ENCODE peak calls at places on chromosomes 16 and 17, in seven cellular contexts. N is colonic mucosa; W is naive thymus-derived CD4-positive, alpha-beta T cell; K is heart right ventricle; C is prostate gland; I is gastrocnemius medialis; X is upper lobe of left lung. J is an unnamed sample.

GRCh38 chr16:4414187-4414909 is 2.0 kb downstream of the CORO7 start:
- DNase-seq in I (no peak), K (no peak), W (peak; percentile 74), X (no peak), C (no peak), N (no peak), J (no peak)

GRCh38 chr17:63286254-63286653 is 159.9 kb downstream of the CYB561 start:
- DNase-seq in W (no peak), C (no peak), I (no peak), K (no peak), X (no peak), N (no peak), J (no peak)

GRCh38 chr16:87138316-87138715 is 178.9 kb downstream of the C16orf95 start:
- DNase-seq in K (no peak), X (no peak), N (no peak), C (no peak), I (no peak), W (no peak), J (no peak)

GRCh38 chr17:31136319-31136718 is 41.5 kb downstream of the NF1 start:
- DNase-seq in W (no peak), N (no peak), I (no peak), K (no peak), X (no peak), C (no peak), J (no peak)

GRCh38 chr17:78340183-78340955 is 19.5 kb downstream of the SOCS3 start:
- DNase-seq in W (no peak), I (no peak), N (peak; percentile 21), X (no peak), K (no peak), C (no peak), J (no peak)

GRCh38 chr16:75566889-75567255 is 693 bp downstream of the GABARAPL2 start:
- DNase-seq in W (no peak), C (no peak), K (no peak), X (peak; percentile 83), I (no peak), N (peak; percentile 34), J (no peak)

GRCh38 chr17:61250335-61250890 is 149.2 kb upstream of the TBX2 start:
- DNase-seq in N (no peak), C (no peak), W (no peak), K (no peak), I (no peak), X (no peak), J (no peak)

GRCh38 chr16:19366384-19366783 is 51.3 kb upstream of the TMC5 start:
- DNase-seq in K (no peak), I (no peak), C (no peak), X (no peak), N (no peak), W (no peak), J (no peak)

GRCh38 chr17:66580178-66580577 is 254.7 kb upstream of the CACNG5 start:
- DNase-seq in X (no peak), W (no peak), N (peak; percentile 29), C (no peak), I (no peak), K (peak; percentile 29), J (no peak)

GRCh38 chr17:50192116-50192872 is 9.1 kb downstream of the COL1A1 start:
- DNase-seq in K (no peak), W (no peak), C (no peak), N (no peak), X (no peak), I (no peak), J (no peak)

GRCh38 chr17:50189396-50190277 is 11.8 kb downstream of the COL1A1 start:
- DNase-seq in X (peak; percentile 70), I (no peak), W (no peak), K (no peak), N (no peak), C (no peak), J (peak; percentile 76)

GRCh38 chr17:50188521-50189395 is 12.7 kb downstream of the COL1A1 start:
- DNase-seq in C (no peak), W (no peak), X (peak; percentile 68), I (no peak), N (no peak), K (no peak), J (peak; percentile 86)

GRCh38 chr17:50191070-50192045 is 10.1 kb downstream of the COL1A1 start:
- DNase-seq in K (no peak), W (no peak), I (no peak), C (no peak), X (peak; percentile 45), N (no peak), J (no peak)

DNA sequence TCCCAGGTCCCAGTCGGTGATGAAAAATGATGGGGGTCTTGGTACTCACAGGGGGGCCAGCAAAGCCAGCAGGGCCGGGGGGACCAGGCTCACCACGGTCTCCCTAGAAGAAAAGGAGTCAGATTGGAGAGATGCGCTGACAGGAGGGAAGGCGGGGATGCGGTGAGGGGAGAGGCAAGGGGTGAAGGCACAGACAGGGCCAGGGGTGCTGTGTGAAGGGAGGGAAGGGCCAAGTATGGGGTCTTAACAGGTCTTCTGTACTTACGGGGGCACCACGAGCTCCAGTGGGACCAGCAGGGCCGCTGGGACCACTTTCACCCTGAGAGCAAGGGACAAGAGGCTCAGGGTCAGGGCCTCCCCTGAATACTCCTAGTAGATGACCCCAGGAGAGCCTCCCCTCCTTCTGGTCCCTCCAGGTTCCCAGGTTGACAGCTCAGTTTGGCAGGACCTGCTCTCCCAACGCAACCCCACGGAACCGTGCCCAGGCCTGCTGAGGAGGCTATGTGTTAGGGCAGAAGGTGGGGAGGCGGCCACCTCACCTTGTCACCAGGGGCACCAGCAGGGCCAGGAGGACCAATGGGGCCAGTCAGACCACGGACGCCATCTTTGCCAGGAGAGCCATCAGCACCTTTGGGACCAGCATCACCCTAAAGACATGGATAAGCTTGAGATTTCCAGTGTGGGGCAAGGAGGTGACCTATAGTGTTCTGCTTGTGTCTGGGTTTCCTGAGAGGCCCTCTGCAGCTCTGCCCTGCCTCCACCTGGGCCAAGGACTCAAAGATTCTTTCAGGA is 11.0 kb downstream of the COL1A1 start:
- DNase-seq in N (no peak), W (no peak), K (no peak), C (no peak), X (peak; percentile 54), I (no peak), J (peak; percentile 83)
- H3K4me1 ChIP-seq in N (no peaks in the 10 kb centered on the region), W (no peaks in the 10 kb centered on the region), K (no peaks in the 10 kb centered on the region), C (no peaks in the 10 kb centered on the region), X (no peaks in the 10 kb centered on the region), I (no peaks in the 10 kb centered on the region), J (peaks cover 100% of the 10 kb centered on the region)

GRCh38 chr17:5644065-5644464 is 59.8 kb upstream of the NLRP1 start:
- DNase-seq in K (no peak), W (no peak), N (no peak), X (no peak), C (no peak), I (peak; percentile 18), J (no peak)

GRCh38 chr17:5638596-5638995 is 54.3 kb upstream of the NLRP1 start:
- DNase-seq in N (no peak), C (no peak), K (no peak), W (no peak), X (no peak), I (no peak), J (no peak)

GRCh38 chr17:5640726-5641125 is 56.4 kb upstream of the NLRP1 start:
- DNase-seq in N (no peak), X (no peak), C (no peak), W (no peak), I (no peak), K (no peak), J (no peak)

DNA sequence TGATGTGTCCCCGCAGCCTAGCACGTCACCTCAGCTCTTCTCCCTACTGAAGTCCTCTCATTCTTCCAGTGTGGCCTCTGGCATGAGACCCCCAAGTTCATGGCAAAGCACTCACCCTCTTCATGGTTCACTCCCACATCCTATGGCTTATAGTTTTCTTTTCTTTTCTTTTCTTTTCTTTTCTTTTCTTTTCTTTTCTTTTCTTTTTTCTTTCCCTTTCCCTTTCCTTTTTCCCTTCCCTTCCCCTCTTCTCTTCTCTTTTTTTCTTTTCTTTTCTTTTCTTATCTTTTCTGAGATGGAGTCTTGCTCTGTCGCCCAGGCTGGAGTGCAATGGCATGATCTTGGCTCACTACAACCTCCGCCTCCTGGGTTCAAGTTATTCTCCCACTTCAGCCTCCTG is 58.4 kb upstream of the NLRP1 start:
- DNase-seq in X (no peak), K (no peak), C (no peak), N (no peak), W (no peak), I (no peak), J (no peak)
- H3K27ac ChIP-seq in X (no peak overlapping the region), K (no peak overlapping the region), C (no peak overlapping the region), N (no peak overlapping the region), W (no peak overlapping the region), I (no peak overlapping the region), J (no peak overlapping the region)

GRCh38 chr17:17109231-17109630 is 67.0 kb downstream of the MPRIP start:
- DNase-seq in X (no peak), W (no peak), C (no peak), K (no peak), N (peak; percentile 66), I (no peak), J (no peak)
- H3K4me1 ChIP-seq in X (peaks cover 51% of the 10 kb centered on the region), W (peaks cover 35% of the 10 kb centered on the region), C (peaks cover 22% of the 10 kb centered on the region), K (peaks cover 90% of the 10 kb centered on the region), N (peaks cover 37% of the 10 kb centered on the region), I (peaks cover 87% of the 10 kb centered on the region), J (peaks cover 6% of the 10 kb centered on the region)

GRCh38 chr16:85307552-85308364 is 195.5 kb upstream of the CIBAR2 start:
- DNase-seq in K (peak; percentile 62), I (no peak), N (no peak), W (no peak), X (no peak), C (no peak), J (no peak)

GRCh38 chr16:85310868-85311585 is 198.8 kb upstream of the CIBAR2 start:
- DNase-seq in I (no peak), X (peak; percentile 66), C (no peak), W (peak; percentile 47), K (no peak), N (no peak), J (no peak)

GRCh38 chr16:85306793-85307551 is 194.7 kb upstream of the CIBAR2 start:
- DNase-seq in W (no peak), C (no peak), N (no peak), K (no peak), I (no peak), X (peak; percentile 69), J (no peak)

GRCh38 chr16:85309656-85310587 is 197.7 kb upstream of the CIBAR2 start:
- DNase-seq in C (no peak), I (peak; percentile 82), K (peak; percentile 52), N (no peak), W (peak; percentile 48), X (peak; percentile 87), J (no peak)

DNA sequence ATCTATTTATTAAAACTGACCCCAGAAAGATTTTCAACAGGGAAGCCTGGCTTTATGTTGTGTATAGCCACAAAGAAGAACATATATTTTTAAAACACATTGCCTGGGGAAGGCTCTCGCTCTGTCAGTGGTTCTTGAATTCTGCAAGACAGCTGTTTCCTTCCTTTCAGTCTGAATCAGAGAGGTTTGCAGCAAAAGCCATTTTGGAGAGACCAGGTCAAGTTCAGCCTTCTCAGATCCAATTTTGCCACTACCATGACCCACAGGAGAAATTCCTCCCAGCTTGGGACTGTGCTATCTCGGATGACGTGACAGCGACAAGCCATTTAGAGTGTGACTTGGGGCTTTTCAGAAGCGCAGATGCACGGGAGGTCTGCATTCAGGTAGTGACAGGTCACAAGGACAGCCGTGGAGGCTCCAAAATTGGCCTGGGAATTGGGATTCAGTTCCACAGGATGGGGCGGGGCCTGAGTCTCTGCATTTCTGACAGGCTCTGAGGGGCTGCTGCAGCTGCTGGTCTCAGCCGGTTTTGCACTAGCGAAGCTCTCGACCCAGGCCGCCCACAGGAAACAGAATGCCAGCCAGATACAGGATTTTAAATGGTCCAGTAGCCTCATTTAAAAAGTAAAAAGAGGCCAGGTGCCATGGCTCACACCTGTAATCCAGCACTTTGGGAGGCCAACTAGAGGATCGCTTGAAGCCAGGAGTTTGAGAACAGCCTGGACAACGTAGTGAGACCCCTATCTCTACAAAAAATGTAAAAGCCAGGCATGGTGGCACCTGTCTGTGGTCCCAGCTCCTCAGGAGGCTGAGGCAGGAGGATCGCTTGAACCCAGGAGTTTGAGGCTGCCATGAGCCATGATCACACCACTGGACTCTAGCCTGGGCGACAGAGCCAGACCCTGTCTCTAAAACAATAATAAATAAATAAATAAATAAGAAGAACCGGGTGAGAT is 196.6 kb upstream of the CIBAR2 start:
- DNase-seq in C (no peak), I (no peak), X (no peak), W (no peak), K (no peak), N (no peak), J (no peak)
- H3K27ac ChIP-seq in C (no peak overlapping the region), I (peak overlapping the region; percentile 73), X (no peak overlapping the region), W (peak overlapping the region; percentile 77), K (no peak overlapping the region), N (no peak overlapping the region), J (no peak overlapping the region)

J was measured in SJSA1.